ENCODE peak calls at places on chromosomes 13 and 19, in six cellular contexts. G, S, N, O, A and R are unnamed samples.

GRCh38 chr13:24683833-24684599 is 3.8 kb downstream of the ATP12A start:
- DNase-seq in N (no peak), A (peak), O (peak), G (peak), S (no peak), R (peak)

GRCh38 chr13:50760751-50761150 is 82.7 kb downstream of the DLEU7 start:
- DNase-seq in S (no peak), O (no peak), G (no peak), N (no peak), A (no peak), R (no peak)

GRCh38 chr13:93776936-93777335 is 550.3 kb downstream of the GPC6 start:
- DNase-seq in N (no peak), O (peak), G (no peak), A (no peak), S (no peak), R (peak)

GRCh38 chr13:49681837-49682236 is 9.4 kb downstream of the EBPL start:
- DNase-seq in O (no peak), S (no peak), A (no peak), N (no peak), G (no peak), R (peak)

GRCh38 chr13:48571121-48571901 is 38.4 kb upstream of the RCBTB2 start:
- DNase-seq in O (no peak), G (peak), A (no peak), S (no peak), N (no peak), R (peak)

GRCh38 chr13:103883152-103883551 is 816.9 kb upstream of the SLC10A2 start:
- DNase-seq in A (peak), S (peak), O (peak), G (peak), N (peak), R (peak)

GRCh38 chr13:73168226-73168992 is 109.6 kb downstream of the KLF5 start:
- DNase-seq in O (no peak), G (no peak), N (no peak), S (no peak), A (no peak), R (no peak)

GRCh38 chr13:79780240-79780639 is 299.3 kb downstream of the NDFIP2 start:
- DNase-seq in O (no peak), G (no peak), S (no peak), A (no peak), N (no peak), R (peak)

GRCh38 chr19:47258895-47259555 is 2.7 kb downstream of the CCDC9 start:
- DNase-seq in S (no peak), G (no peak), A (no peak), N (no peak), O (no peak), R (no peak)

GRCh38 chr13:33299626-33300025 is 14.1 kb upstream of the STARD13 start:
- DNase-seq in O (no peak), G (no peak), S (no peak), N (no peak), A (no peak), R (no peak)

GRCh38 chr19:11849264-11849615 is 714 bp downstream of the ZNF439 start:
- DNase-seq in S (no peak), A (no peak), N (no peak), G (no peak), O (peak), R (no peak)

GRCh38 chr19:31348416-31349159 is 648 bp downstream of the TSHZ3 start:
- DNase-seq in N (peak), G (peak), S (no peak), A (no peak), O (peak), R (no peak)

GRCh38 chr13:35471466-35472307 is 4.8 kb downstream of the MAB21L1 start:
- DNase-seq in A (no peak), N (no peak), G (no peak), S (peak), O (peak), R (peak)

GRCh38 chr13:110442946-110443632 is 118.4 kb downstream of the RAB20 start:
- DNase-seq in N (no peak), O (no peak), G (no peak), S (no peak), A (no peak), R (peak)

GRCh38 chr19:13149628-13150186 is 468 bp downstream of the STX10 start:
- DNase-seq in A (peak), O (peak), G (no peak), N (peak), S (peak), R (peak)

GRCh38 chr13:111941845-111942447 is 125.0 kb upstream of the SOX1 start:
- DNase-seq in O (no peak), N (no peak), A (no peak), G (no peak), S (no peak), R (no peak)

GRCh38 chr13:38662362-38662761 is 24.5 kb upstream of the FREM2 start:
- DNase-seq in N (no peak), G (no peak), A (no peak), S (no peak), O (peak), R (peak)

GRCh38 chr13:71303144-71303543 is 563.9 kb downstream of the DACH1 start:
- DNase-seq in G (no peak), A (no peak), N (no peak), S (no peak), O (peak), R (no peak)

GRCh38 chr19:53624776-53625540 is 6.8 kb upstream of the DPRX start:
- DNase-seq in G (no peak), O (no peak), S (no peak), N (no peak), A (no peak), R (no peak)

GRCh38 chr19:48881741-48882657 is 9.8 kb downstream of the PPP1R15A start:
- DNase-seq in N (no peak), S (no peak), A (peak), O (peak), G (no peak), R (no peak)

GRCh38 chr13:113231306-113232207 is 22.1 kb downstream of the CUL4A start:
- DNase-seq in A (no peak), G (no peak), S (no peak), N (no peak), O (no peak), R (no peak)

GRCh38 chr13:48214519-48215121 is 18.4 kb upstream of the ITM2B start:
- DNase-seq in A (no peak), N (no peak), S (no peak), G (no peak), O (no peak), R (no peak)

GRCh38 chr13:108120332-108120731 is 95.0 kb downstream of the LIG4 start:
- DNase-seq in G (no peak), O (peak), N (no peak), S (no peak), A (no peak), R (no peak)

GRCh38 chr13:30108216-30108912 is 199.0 kb downstream of the KATNAL1 start:
- DNase-seq in S (no peak), A (no peak), G (no peak), O (no peak), N (no peak), R (no peak)
- H3K4me3 ChIP-seq in S (no peak), A (no peak), G (no peak), O (no peak), N (no peak), R (no peak)

DNA sequence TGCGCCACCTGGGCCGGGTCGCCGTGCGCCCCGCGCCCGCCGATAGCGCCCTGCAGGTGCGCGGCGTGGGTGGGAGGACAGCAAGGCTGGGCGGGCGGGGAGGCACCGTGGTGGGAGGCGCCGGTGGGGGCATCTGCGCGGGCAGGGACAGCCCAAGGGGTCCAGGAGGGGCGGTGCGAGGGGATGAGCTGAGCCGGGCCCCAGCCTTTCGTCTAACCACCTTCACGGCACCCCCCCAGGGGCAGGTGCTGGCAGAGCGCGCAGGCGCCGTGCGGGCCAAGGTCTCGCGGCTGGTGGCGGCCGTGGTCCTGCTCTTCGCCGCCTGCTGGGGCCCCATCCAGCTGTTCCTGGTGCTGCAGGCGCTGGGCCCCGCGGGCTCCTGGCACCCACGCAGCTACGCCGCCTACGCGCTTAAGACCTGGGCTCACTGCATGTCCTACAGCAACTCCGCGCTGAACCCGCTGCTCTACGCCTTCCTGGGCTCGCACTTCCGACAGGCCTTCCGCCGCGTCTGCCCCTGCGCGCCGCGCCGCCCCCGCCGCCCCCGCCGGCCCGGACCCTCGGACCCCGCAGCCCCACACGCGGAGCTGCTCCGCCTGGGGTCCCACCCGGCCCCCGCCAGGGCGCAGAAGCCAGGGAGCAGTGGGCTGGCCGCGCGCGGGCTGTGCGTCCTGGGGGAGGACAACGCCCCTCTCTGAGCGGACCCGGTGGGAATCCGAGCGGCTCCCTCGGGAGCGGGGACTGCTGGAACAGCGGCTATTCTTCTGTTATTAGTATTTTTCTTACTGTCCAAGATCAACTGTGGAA is 3.1 kb downstream of the KISS1R start:
- DNase-seq in N (no peak), G (no peak), A (peak), S (peak), O (peak), R (no peak)
- TF ChIP-seq CTCF in N (no peak), G (no peak), A (no peak), S (no peak), O (no peak), R (no peak)

DNA sequence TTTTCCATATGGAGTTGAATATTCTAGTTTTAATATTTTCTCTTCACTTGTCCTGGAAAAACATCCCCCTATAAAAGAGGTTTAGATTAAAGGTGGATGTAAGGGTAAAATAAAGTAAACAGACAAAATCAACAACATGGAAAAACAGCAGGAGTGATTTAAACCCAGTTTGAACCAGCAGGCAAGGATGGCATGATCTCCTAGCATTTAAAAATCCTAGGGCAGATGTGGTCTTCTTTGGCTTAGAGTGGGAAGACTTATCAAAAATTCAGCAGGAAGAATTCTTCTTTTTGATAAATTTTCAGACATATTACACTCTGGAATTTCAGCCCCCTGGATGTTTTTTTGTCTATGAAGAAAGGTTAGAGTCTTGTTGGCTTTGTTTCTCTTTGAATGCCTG is 36.5 kb downstream of the CLEC17A start:
- DNase-seq in O (no peak), G (no peak), A (no peak), N (no peak), S (no peak), R (no peak)
- H3K4me3 ChIP-seq in O (no peak), G (no peak), A (no peak), N (no peak), S (no peak), R (no peak)

GRCh38 chr13:21309542-21310172 is 133.2 kb downstream of the MRPL57 start:
- DNase-seq in G (no peak), O (no peak), N (no peak), A (no peak), S (no peak), R (no peak)
- TF ChIP-seq CTCF in G (no peak), O (no peak), N (no peak), A (no peak), S (no peak), R (no peak)

DNA sequence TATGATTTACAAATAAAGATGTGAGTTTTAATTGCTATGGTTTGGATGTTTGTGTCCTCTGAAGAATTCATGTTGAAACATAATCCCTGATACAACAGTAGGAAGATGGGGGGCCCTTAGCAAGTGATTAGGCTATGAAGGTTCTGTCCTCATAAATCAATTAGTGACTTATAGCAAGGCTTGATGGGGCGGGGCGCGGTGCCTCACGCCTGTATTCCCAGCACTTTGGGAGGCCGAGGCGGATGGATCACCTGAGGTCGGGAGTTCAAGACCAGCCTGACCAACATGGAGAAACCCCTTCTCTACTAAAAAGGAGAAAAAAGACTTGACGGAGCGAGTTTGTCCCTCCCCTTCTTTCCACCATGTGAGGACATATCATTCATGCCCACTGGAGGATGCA is 2486.5 kb upstream of the PCDH20 start:
- DNase-seq in S (peak), O (no peak), A (no peak), N (no peak), G (no peak), R (no peak)
- H3K4me3 ChIP-seq in S (no peak), O (no peak), A (no peak), N (no peak), G (no peak), R (no peak)